ENCODE peak calls at places on chromosomes 5 and 9, in nine cellular contexts. A is effector memory CD4-positive, alpha-beta T cell; Q is fibroblast of the aortic adventitia; H is transverse colon; R is CD8-positive, alpha-beta T cell; Z is stomach; K is fibroblast of lung; D is BJ; F is HCT116. Y is an unnamed sample.

GRCh38 chr5:54217826-54218503 is 92.4 kb downstream of the ARL15 start:
- DNase-seq in R (no peak), A (no peak), H (no peak), K (peak), D (peak), Z (peak), Q (peak), F (peak), Y (peak)

GRCh38 chr9:135951889-135952663 is 9.1 kb downstream of the UBAC1 start:
- DNase-seq in K (peak), Z (peak), A (no peak), Q (no peak), R (no peak), D (no peak), F (peak), H (no peak), Y (no peak)

GRCh38 chr5:177430146-177430951 is 3.9 kb downstream of the GRK6 start:
- DNase-seq in D (no peak), R (no peak), Z (no peak), H (peak), A (no peak), Q (no peak), F (no peak), K (no peak), Y (no peak)

GRCh38 chr9:10706788-10707187 is 94.0 kb upstream of the PTPRD start:
- DNase-seq in R (no peak), K (no peak), D (no peak), F (no peak), H (no peak), A (no peak), Z (no peak), Q (no peak), Y (no peak)

GRCh38 chr5:109865636-109866035 is 175.9 kb downstream of the MAN2A1 start:
- DNase-seq in F (no peak), D (peak), Z (no peak), A (no peak), R (no peak), H (no peak), Q (peak), K (peak), Y (peak)

GRCh38 chr9:104758974-104759373 is 5.0 kb upstream of the NIPSNAP3B start:
- DNase-seq in Z (no peak), H (no peak), D (no peak), K (no peak), F (no peak), A (no peak), Q (no peak), R (no peak), Y (no peak)

GRCh38 chr9:84600739-84601138 is 68.8 kb upstream of the NTRK2 start:
- DNase-seq in Q (no peak), A (no peak), K (no peak), H (no peak), D (no peak), Z (no peak), F (no peak), R (no peak), Y (no peak)

GRCh38 chr5:100313657-100314056 is 221.5 kb upstream of the FAM174A start:
- DNase-seq in R (no peak), K (no peak), F (no peak), A (no peak), Q (no peak), D (no peak), H (no peak), Z (no peak), Y (no peak)

GRCh38 chr5:9588254-9588653 is 41.9 kb downstream of the TAS2R1 start:
- DNase-seq in Q (no peak), A (no peak), D (no peak), K (no peak), R (no peak), H (no peak), Z (no peak), F (no peak), Y (no peak)

GRCh38 chr9:74800226-74800625 is 87.5 kb downstream of the TRPM6 start:
- DNase-seq in D (no peak), Z (no peak), A (no peak), H (no peak), K (no peak), F (no peak), Q (no peak), R (no peak), Y (no peak)

GRCh38 chr9:2583308-2584013 is 38.1 kb upstream of the VLDLR start:
- DNase-seq in A (no peak), F (no peak), D (no peak), Z (no peak), K (no peak), H (peak), Q (no peak), R (no peak), Y (no peak)

GRCh38 chr9:100619194-100619593 is 41.3 kb downstream of the CAVIN4 start:
- DNase-seq in Z (no peak), A (no peak), Q (no peak), H (no peak), R (no peak), D (no peak), F (no peak), K (no peak), Y (no peak)

GRCh38 chr9:908806-909205 is 67.3 kb downstream of the DMRT1 start:
- DNase-seq in H (no peak), Z (no peak), Q (no peak), R (no peak), F (no peak), K (no peak), D (no peak), A (no peak), Y (no peak)

GRCh38 chr5:59380350-59380951 is 513.1 kb downstream of the PDE4D start:
- DNase-seq in D (peak), Z (no peak), R (no peak), F (peak), Q (peak), K (peak), H (no peak), A (no peak), Y (peak)

GRCh38 chr9:123360161-123361085 is 4.4 kb downstream of the CRB2 start:
- DNase-seq in Q (no peak), A (no peak), H (peak), R (peak), K (no peak), Z (peak), F (no peak), D (no peak), Y (no peak)
- H3K4me3 ChIP-seq in Q (no peak), A (no peak), H (no peak), R (no peak), K (no peak), Z (no peak), F (no peak), D (no peak), Y (no peak)

DNA sequence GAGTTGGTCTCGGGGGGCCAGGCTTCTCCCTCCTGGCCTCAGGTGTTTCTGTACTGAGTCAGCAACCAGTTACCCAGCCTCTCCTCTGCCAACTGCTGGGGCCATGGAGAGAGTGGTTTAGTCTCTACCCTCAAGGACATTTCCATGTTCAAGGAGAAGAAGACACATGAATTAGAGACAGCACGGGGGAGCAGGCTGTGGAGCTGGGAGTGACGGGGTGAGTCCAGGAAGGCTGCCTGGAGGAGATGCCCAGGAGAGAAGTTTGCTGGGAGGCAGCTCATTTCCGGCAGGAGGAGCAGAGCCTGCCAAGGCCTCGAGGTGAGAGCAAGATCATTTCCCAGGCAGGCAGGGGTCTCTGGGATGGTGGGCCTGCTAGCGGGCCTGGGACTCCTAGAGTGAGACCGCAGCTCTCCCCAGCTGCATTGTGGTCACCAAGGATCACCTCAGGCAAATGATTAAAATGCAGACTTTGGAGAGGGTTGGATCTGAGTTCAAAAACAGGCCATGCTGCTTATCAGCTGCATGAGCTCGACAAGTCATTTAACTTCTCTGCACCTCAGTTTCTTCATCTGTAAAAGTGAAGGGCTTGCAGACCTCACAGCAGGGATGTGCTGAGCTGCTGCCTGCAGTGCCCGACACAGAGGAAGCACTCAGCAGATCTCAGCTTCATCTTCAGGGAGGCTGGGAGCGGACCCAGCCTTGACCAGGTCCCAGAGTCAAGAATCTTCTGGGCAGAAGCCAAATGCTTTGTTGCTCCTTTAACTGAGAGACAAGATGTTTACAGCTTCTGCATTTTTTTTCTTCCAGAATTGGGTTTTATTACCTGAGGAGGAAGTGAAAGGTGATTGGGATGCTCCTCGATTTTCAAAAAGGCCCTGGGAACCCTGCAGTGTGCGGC is 35.2 kb downstream of the NEK6 start:
- DNase-seq in K (peak), D (no peak), H (no peak), F (no peak), Q (no peak), Z (no peak), R (no peak), A (no peak), Y (no peak)
- H3K4me3 ChIP-seq in K (no peak), D (no peak), H (no peak), F (no peak), Q (no peak), Z (no peak), R (no peak), A (no peak), Y (no peak)

DNA sequence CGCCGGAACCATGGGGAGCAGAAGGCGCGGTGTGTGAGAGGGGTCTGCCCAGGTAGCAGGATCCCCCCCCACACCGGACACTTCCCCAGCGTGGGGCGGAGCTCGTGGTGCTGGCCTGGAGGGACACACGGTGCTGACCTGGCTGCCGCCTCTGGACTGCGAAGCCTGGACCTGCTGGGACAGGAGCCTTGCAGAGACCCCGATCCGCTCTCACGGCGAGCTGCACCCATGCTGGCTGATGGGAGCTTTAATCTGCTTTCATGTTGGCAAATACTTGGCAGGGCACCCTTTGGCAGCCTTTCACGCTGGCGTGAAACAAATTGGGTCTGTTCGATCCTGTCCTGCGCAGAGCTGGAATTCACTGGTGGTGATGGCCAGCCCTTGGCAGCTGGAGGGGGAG is 7.4 kb downstream of the NKD2 start:
- DNase-seq in F (no peak), K (no peak), Q (no peak), Z (no peak), R (no peak), A (no peak), H (no peak), D (no peak), Y (no peak)
- H3K4me3 ChIP-seq in F (no peak), K (no peak), Q (no peak), Z (no peak), R (no peak), A (no peak), H (no peak), D (no peak), Y (no peak)

GRCh38 chr5:65871182-65871581 is 55.2 kb upstream of the ERBIN start:
- DNase-seq in H (no peak), Q (peak), A (no peak), D (peak), R (no peak), F (peak), Z (no peak), K (peak), Y (no peak)

GRCh38 chr5:65876496-65876895 is 49.9 kb upstream of the ERBIN start:
- DNase-seq in A (no peak), Q (peak), K (no peak), Z (no peak), D (no peak), F (no peak), H (no peak), R (no peak), Y (no peak)

GRCh38 chr5:65876970-65877369 is 49.4 kb upstream of the ERBIN start:
- DNase-seq in D (no peak), Z (no peak), A (no peak), H (no peak), R (no peak), F (no peak), Q (no peak), K (no peak), Y (no peak)

GRCh38 chr5:65873181-65873580 is 53.2 kb upstream of the ERBIN start:
- DNase-seq in Q (peak), F (no peak), H (no peak), R (no peak), D (no peak), K (peak), Z (no peak), A (no peak), Y (no peak)

DNA sequence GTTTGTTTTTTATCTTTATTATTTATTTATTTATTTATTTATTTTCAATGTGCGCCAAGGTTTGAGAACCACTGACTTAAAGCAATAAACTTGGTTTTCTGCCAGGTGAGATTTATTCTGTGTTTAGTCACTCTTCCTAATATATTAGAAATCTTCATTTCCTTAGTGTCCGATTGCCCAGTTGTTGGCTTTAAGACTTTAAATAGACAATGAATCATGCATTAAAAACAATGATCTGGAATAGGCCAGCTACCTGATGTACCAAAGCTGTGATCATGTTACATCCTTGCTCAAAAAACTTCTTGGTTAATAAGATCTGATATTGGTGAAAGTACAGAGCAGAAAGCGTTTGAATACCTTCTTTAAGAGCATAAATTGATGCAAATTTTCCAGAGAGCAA is 52.1 kb upstream of the ERBIN start:
- DNase-seq in K (peak), Q (peak), A (no peak), D (no peak), R (no peak), F (no peak), H (no peak), Z (no peak), Y (no peak)
- H3K4me3 ChIP-seq in K (no peak), Q (no peak), A (no peak), D (no peak), R (no peak), F (no peak), H (no peak), Z (no peak), Y (no peak)

GRCh38 chr5:75611324-75612210 is at the start of gene ANKDD1B:
- DNase-seq in Q (peak), F (no peak), R (no peak), H (peak), K (peak), A (no peak), D (no peak), Z (peak), Y (no peak)

GRCh38 chr5:75612211-75612579 is 942 bp downstream of the ANKDD1B start:
- DNase-seq in K (no peak), R (no peak), H (no peak), D (no peak), A (no peak), Z (no peak), Q (no peak), F (no peak), Y (no peak)

GRCh38 chr5:75610201-75610600 is 1.1 kb upstream of the ANKDD1B start:
- DNase-seq in H (no peak), R (no peak), K (no peak), F (no peak), Z (no peak), Q (no peak), D (no peak), A (no peak), Y (no peak)

GRCh38 chr5:75603835-75604234 is 7.4 kb upstream of the ANKDD1B start:
- DNase-seq in D (no peak), Z (no peak), H (no peak), R (no peak), F (no peak), K (no peak), A (no peak), Q (no peak), Y (no peak)

DNA sequence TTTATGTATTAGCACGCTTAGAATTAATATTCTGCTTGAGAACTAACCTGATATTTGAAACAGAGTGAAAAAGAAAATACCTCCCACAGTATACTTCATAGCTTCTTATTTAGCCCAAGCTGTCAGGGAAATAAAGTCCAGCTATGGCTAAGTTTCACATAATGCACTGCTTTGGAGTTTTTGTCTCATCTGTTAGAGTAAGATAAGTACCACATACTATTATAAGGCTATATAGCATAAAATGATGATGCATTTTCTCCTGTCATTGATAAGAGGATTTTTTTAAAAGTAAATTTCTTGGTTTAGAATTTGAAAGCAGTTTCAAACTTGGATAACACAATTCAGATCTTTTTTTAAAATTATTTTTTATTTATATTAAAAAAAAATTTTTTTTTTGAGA is 2.4 kb upstream of the ANKDD1B start:
- DNase-seq in D (no peak), H (no peak), F (no peak), Z (no peak), K (no peak), A (no peak), Q (no peak), R (no peak), Y (no peak)
- H3K4me3 ChIP-seq in D (no peak), H (no peak), F (no peak), Z (no peak), K (no peak), A (no peak), Q (no peak), R (no peak), Y (no peak)

DNA sequence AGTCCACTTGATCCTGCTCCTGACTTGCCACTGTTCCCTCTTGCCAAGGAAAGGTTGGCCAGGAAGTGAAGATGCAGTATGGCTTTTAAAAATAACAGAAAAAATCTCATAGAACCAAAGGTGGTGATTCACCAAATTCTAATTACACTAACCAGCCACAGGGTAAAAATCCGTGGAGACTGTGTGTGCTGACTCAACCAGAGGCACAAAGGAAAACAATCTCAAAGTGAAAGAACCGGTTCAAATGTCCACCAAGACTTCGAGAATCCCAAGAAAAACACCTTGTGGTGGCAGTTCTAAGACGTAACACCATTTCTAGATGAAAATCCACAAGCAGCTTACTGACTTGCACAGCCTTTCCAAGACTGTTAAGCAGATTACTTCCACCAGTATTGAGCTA is 279.1 kb downstream of the TLE1 start:
- DNase-seq in R (no peak), Q (peak), K (peak), F (peak), Z (no peak), D (peak), A (no peak), H (no peak), Y (peak)
- H3K4me3 ChIP-seq in R (no peak), Q (peak), K (peak), F (peak), Z (no peak), D (no peak), A (no peak), H (no peak), Y (peak)